ENCODE peak calls at places on chromosomes 5 and 9, in seven cellular contexts. A is HepG2, L is SK-N-SH, G is GM23338, N is K562, H is GM12878, D is H1. W is an unnamed sample.
A peak's percentile ranks its signal among the peaks of the same experiment; 100 is the strongest.

GRCh38 chr5:75412111-75412990 is 75.3 kb downstream of the HMGCR start:
- DNase-seq in N (no peak), H (no peak), L (no peak), D (no peak), G (peak; percentile 38), A (no peak), W (peak; percentile 45)

GRCh38 chr5:18975624-18976023 is 1012.4 kb downstream of the CDH18 start:
- DNase-seq in H (no peak), G (no peak), N (no peak), A (no peak), L (no peak), D (no peak), W (no peak)

GRCh38 chr9:114017741-114018715 is 60.1 kb downstream of the AMBP start:
- DNase-seq in N (no peak), D (no peak), G (no peak), H (no peak), A (no peak), L (no peak), W (no peak)

GRCh38 chr9:105118646-105119045 is 125.8 kb upstream of the SLC44A1 start:
- DNase-seq in D (no peak), G (no peak), A (no peak), L (no peak), N (no peak), H (no peak), W (no peak)

GRCh38 chr9:114652776-114653555 is 4.6 kb downstream of the TEX53 start:
- DNase-seq in D (no peak), A (no peak), G (no peak), N (no peak), L (no peak), H (no peak), W (no peak)

GRCh38 chr9:21039302-21039701 is 7.9 kb upstream of the HACD4 start:
- DNase-seq in N (no peak), H (no peak), A (no peak), L (no peak), G (no peak), D (no peak), W (no peak)

GRCh38 chr5:61966558-61966957 is 339.4 kb upstream of the KIF2A start:
- DNase-seq in L (no peak), D (no peak), A (no peak), G (no peak), H (no peak), N (no peak), W (no peak)

GRCh38 chr5:165035520-165035919 is 1530.1 kb downstream of the MAT2B start:
- DNase-seq in L (no peak), H (no peak), N (no peak), D (no peak), G (no peak), A (no peak), W (no peak)

GRCh38 chr9:655875-656274 is 185.6 kb upstream of the DMRT1 start:
- DNase-seq in N (no peak), G (no peak), D (no peak), L (no peak), H (no peak), A (no peak), W (no peak)

GRCh38 chr5:96517294-96517693 is 84.2 kb upstream of the PCSK1 start:
- DNase-seq in L (peak; percentile 16), A (no peak), N (no peak), H (no peak), D (no peak), G (no peak), W (peak; percentile 44)

GRCh38 chr9:35195683-35196082 is 33.9 kb downstream of the UNC13B start:
- DNase-seq in A (no peak), L (no peak), D (no peak), N (peak; percentile 6), G (no peak), H (no peak), W (no peak)

GRCh38 chr5:28743362-28743761 is 1705.0 kb upstream of the CDH9 start:
- DNase-seq in A (no peak), N (no peak), H (no peak), L (no peak), D (no peak), G (no peak), W (no peak)

GRCh38 chr9:34123682-34124081 is 2.8 kb downstream of the DCAF12 start:
- DNase-seq in L (no peak), G (no peak), H (peak; percentile 52), A (no peak), N (no peak), D (no peak), W (no peak)

GRCh38 chr9:98916660-98917059 is 27.0 kb upstream of the COL15A1 start:
- DNase-seq in A (no peak), G (peak; percentile 73), H (no peak), N (peak; percentile 79), D (no peak), L (no peak), W (no peak)

GRCh38 chr9:35914307-35914807 is 5.1 kb downstream of the SPAAR start:
- DNase-seq in A (peak; percentile 85), N (peak; percentile 74), L (peak; percentile 70), G (peak; percentile 61), H (no peak), D (no peak), W (peak; percentile 69)

GRCh38 chr9:87765521-87765920 is 39.6 kb downstream of the CTSL start:
- DNase-seq in A (no peak), L (no peak), D (no peak), H (no peak), N (no peak), G (no peak), W (no peak)

GRCh38 chr5:137022725-137023124 is 476.4 kb downstream of the SPOCK1 start:
- DNase-seq in N (no peak), A (no peak), G (no peak), D (no peak), H (no peak), L (no peak), W (peak; percentile 20)

GRCh38 chr5:57324159-57324558 is 150.3 kb downstream of the GPBP1 start:
- DNase-seq in G (no peak), L (no peak), H (no peak), A (no peak), D (no peak), N (no peak), W (no peak)

GRCh38 chr5:1800470-1801060 is 642 bp upstream of the NDUFS6 start:
- DNase-seq in H (no peak), D (no peak), N (no peak), G (peak; percentile 34), L (no peak), A (peak; percentile 25), W (peak; percentile 64)

GRCh38 chr9:133147412-133148271 is 16.1 kb downstream of the GBGT1 start:
- DNase-seq in G (peak; percentile 96), A (peak; percentile 70), D (peak; percentile 58), H (no peak), N (peak; percentile 65), L (peak; percentile 79), W (peak; percentile 64)

GRCh38 chr5:97735209-97735608 is 552.2 kb upstream of the RIOK2 start:
- DNase-seq in D (no peak), A (no peak), G (no peak), L (no peak), H (no peak), N (no peak), W (peak; percentile 63)

GRCh38 chr9:917730-918129 is 58.7 kb upstream of the DMRT3 start:
- DNase-seq in A (no peak), G (no peak), D (no peak), H (no peak), L (no peak), N (no peak), W (no peak)

GRCh38 chr5:38783011-38783551 is 62.7 kb upstream of the OSMR start:
- DNase-seq in H (no peak), D (no peak), L (no peak), G (no peak), A (peak; percentile 62), N (no peak), W (peak; percentile 97)

GRCh38 chr5:154059583-154059982 is 20.8 kb downstream of the MFAP3 start:
- DNase-seq in H (no peak), A (no peak), N (no peak), L (no peak), G (no peak), D (no peak), W (no peak)

GRCh38 chr9:93305497-93306020 is 121.6 kb downstream of the WNK2 start:
- DNase-seq in N (no peak), D (no peak), L (peak; percentile 21), A (no peak), G (no peak), H (no peak), W (no peak)
- TF ChIP-seq POLR2AphosphoS5 in N (no peak), D (no peak), L (no peak), A (no peak), G (no peak), H (no peak), W (no peak)

GRCh38 chr5:69454460-69455249 is 37.9 kb upstream of the OCLN start:
- DNase-seq in G (no peak), H (no peak), N (no peak), L (no peak), A (peak; percentile 45), D (no peak), W (no peak)
- H2AFZ ChIP-seq in G (peak overlapping the region; percentile 89), H (peak overlapping the region; percentile 39), N (no peak overlapping the region), L (peak overlapping the region; percentile 46), A (peak overlapping the region; percentile 45), D (peak overlapping the region; percentile 73), W (no peak overlapping the region)

GRCh38 chr5:173324115-173325001 is 3.9 kb downstream of the STC2 start:
- DNase-seq in A (no peak), D (no peak), G (no peak), N (peak; percentile 71), H (no peak), L (peak; percentile 94), W (peak; percentile 42)
- TF ChIP-seq POLR2AphosphoS5 in A (no peak), D (peak; percentile 60), G (no peak), N (peak; percentile 88), H (no peak), L (peak; percentile 48), W (peak; percentile 45)

GRCh38 chr5:81268797-81269196 is 32.6 kb upstream of the ZCCHC9 start:
- DNase-seq in G (no peak), N (no peak), L (no peak), H (no peak), D (no peak), A (peak; percentile 54), W (peak; percentile 60)
- H2AFZ ChIP-seq in G (no peak overlapping the region), N (no peak overlapping the region), L (no peak overlapping the region), H (no peak overlapping the region), D (no peak overlapping the region), A (no peak overlapping the region), W (no peak overlapping the region)

DNA sequence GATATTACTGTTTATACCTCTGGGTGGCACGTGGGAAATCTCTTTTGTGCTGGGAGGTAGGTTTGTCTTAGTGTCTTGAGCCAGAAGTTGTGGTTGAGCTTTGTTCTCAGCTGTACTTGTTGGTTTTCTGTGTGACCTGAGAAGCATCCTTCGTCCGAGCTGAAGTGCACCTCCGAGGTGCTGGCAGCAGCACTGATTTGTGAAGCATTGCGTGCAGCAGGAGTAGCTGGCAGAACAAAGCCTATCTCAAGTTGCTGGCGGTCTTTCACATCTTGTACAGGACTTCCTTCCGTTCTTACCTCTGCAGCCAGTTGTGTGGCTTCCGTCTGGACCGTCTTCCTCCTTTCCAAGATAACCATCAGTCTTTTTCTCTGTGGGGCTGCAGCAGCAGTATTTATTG is 4.3 kb downstream of the PRRC2B start:
- DNase-seq in A (no peak), L (no peak), G (no peak), D (no peak), H (peak; percentile 64), N (peak; percentile 4), W (peak; percentile 49)
- TF ChIP-seq POLR2AphosphoS5 in A (no peak), L (no peak), G (no peak), D (peak; percentile 27), H (no peak), N (no peak), W (peak; percentile 74)

W was measured in endothelial cell of umbilical vein.